ENCODE peak calls at places on chromosomes 4 and X, in nine cellular contexts. F is upper lobe of right lung; L is tibial artery; N is kidney; K is Peyer's patch; V is PC-3; T is CD8-positive, alpha-beta memory T cell; M is lower lobe of right lung; J is left lung. I is an unnamed sample.

GRCh38 chrX:119516157-119516702 is 48.0 kb downstream of the SLC25A5 start:
- DNase-seq in F (no peak), L (no peak), N (no peak), K (no peak), V (peak; percentile 75), T (peak; percentile 57), M (no peak), J (no peak), I (no peak)

GRCh38 chr4:158159054-158159717 is 13.6 kb downstream of the GASK1B start:
- DNase-seq in F (no peak), L (no peak), N (no peak), K (no peak), V (peak; percentile 12), T (no peak), M (no peak), J (no peak), I (no peak)

GRCh38 chr4:17762705-17763104 is 18.7 kb downstream of the FAM184B start:
- DNase-seq in F (no peak), L (no peak), N (no peak), K (no peak), V (peak; percentile 60), T (no peak), M (no peak), J (no peak), I (no peak)

GRCh38 chr4:85812776-85813175 is 337.8 kb downstream of the ARHGAP24 start:
- DNase-seq in F (no peak), L (no peak), N (no peak), K (no peak), V (peak; percentile 5), T (no peak), M (no peak), J (no peak), I (no peak)

GRCh38 chrX:49001521-49002090 is 458 bp downstream of the GRIPAP1 start:
- DNase-seq in F (peak; percentile 64), L (peak; percentile 20), N (no peak), K (no peak), V (peak; percentile 24), T (peak; percentile 71), M (peak; percentile 43), J (no peak), I (no peak)

GRCh38 chrX:323721-324628 is 5.4 kb upstream of the GTPBP6 start:
- DNase-seq in F (peak; percentile 67), L (peak; percentile 12), N (peak; percentile 74), K (peak; percentile 72), V (peak; percentile 34), T (no peak), M (peak; percentile 82), J (peak; percentile 51), I (peak; percentile 99)

GRCh38 chrX:86103061-86103460 is 45.2 kb upstream of the DACH2 start:
- DNase-seq in F (no peak), L (no peak), N (no peak), K (no peak), V (no peak), T (no peak), M (no peak), J (no peak), I (no peak)

GRCh38 chr4:101356928-101357327 is 9.6 kb upstream of the PPP3CA start:
- DNase-seq in F (no peak), L (no peak), N (no peak), K (no peak), V (peak; percentile 92), T (no peak), M (no peak), J (no peak), I (peak; percentile 92)

GRCh38 chr4:71026086-71026485 is 32.6 kb downstream of the DCK start:
- DNase-seq in F (no peak), L (no peak), N (no peak), K (no peak), V (peak; percentile 78), T (no peak), M (no peak), J (no peak), I (no peak)

GRCh38 chrX:9494806-9495205 is 29.9 kb downstream of the TBL1X start:
- DNase-seq in F (no peak), L (no peak), N (no peak), K (no peak), V (no peak), T (no peak), M (no peak), J (no peak), I (no peak)

GRCh38 chr4:128810871-128811570 is 1.5 kb downstream of the JADE1 start:
- DNase-seq in F (peak; percentile 91), L (peak; percentile 82), N (peak; percentile 96), K (peak; percentile 86), V (peak; percentile 88), T (peak; percentile 84), M (peak; percentile 85), J (peak; percentile 94), I (peak; percentile 76)

GRCh38 chrX:47651043-47651905 is 911 bp upstream of the ELK1 start:
- DNase-seq in F (no peak), L (no peak), N (no peak), K (no peak), V (no peak), T (no peak), M (no peak), J (no peak), I (no peak)

GRCh38 chr4:273312-274017 is 31.8 kb downstream of the ZNF732 start:
- DNase-seq in F (no peak), L (no peak), N (no peak), K (no peak), V (no peak), T (no peak), M (no peak), J (no peak), I (no peak)
- H3K9me3 ChIP-seq in F (peaks cover 62% of the 10 kb centered on the region), L (peaks cover 96% of the 10 kb centered on the region), N (peaks cover 61% of the 10 kb centered on the region), K (no peaks in the 10 kb centered on the region), V (peaks cover 52% of the 10 kb centered on the region), T (peaks cover 21% of the 10 kb centered on the region), M (peaks cover 94% of the 10 kb centered on the region), J (peaks cover 99% of the 10 kb centered on the region), I (peaks cover 57% of the 10 kb centered on the region)

GRCh38 chrX:140944710-140945109 is 57.7 kb upstream of the SPANXB1 start:
- DNase-seq in F (no peak), L (no peak), N (no peak), K (no peak), V (no peak), T (no peak), M (no peak), J (no peak), I (no peak)

GRCh38 chrX:140949231-140949630 is 53.2 kb upstream of the SPANXB1 start:
- DNase-seq in F (no peak), L (no peak), N (no peak), K (no peak), V (peak; percentile 16), T (no peak), M (no peak), J (no peak), I (no peak)

GRCh38 chrX:140948827-140949226 is 53.6 kb upstream of the SPANXB1 start:
- DNase-seq in F (no peak), L (no peak), N (no peak), K (no peak), V (no peak), T (no peak), M (no peak), J (no peak), I (no peak)

GRCh38 chrX:140943513-140943912 is 58.9 kb upstream of the SPANXB1 start:
- DNase-seq in F (no peak), L (no peak), N (no peak), K (no peak), V (no peak), T (no peak), M (no peak), J (no peak), I (no peak)
- H3K4me1 ChIP-seq in F (no peaks in the 10 kb centered on the region), L (no peaks in the 10 kb centered on the region), N (no peaks in the 10 kb centered on the region), K (no peaks in the 10 kb centered on the region), V (no peaks in the 10 kb centered on the region), T (no peaks in the 10 kb centered on the region), M (no peaks in the 10 kb centered on the region), J (no peaks in the 10 kb centered on the region), I (no peaks in the 10 kb centered on the region)

GRCh38 chr4:109079177-109079576 is 223.3 kb downstream of the COL25A1 start:
- DNase-seq in F (no peak), L (no peak), N (no peak), K (no peak), V (peak; percentile 20), T (no peak), M (no peak), J (no peak), I (no peak)

GRCh38 chr4:109077486-109077885 is 225.0 kb downstream of the COL25A1 start:
- DNase-seq in F (no peak), L (no peak), N (no peak), K (no peak), V (no peak), T (no peak), M (no peak), J (no peak), I (no peak)

GRCh38 chr4:109078724-109079123 is 223.7 kb downstream of the COL25A1 start:
- DNase-seq in F (no peak), L (no peak), N (no peak), K (no peak), V (no peak), T (no peak), M (no peak), J (no peak), I (no peak)

GRCh38 chr4:109075617-109076016 is 226.8 kb downstream of the COL25A1 start:
- DNase-seq in F (no peak), L (no peak), N (no peak), K (no peak), V (no peak), T (no peak), M (no peak), J (no peak), I (no peak)

DNA sequence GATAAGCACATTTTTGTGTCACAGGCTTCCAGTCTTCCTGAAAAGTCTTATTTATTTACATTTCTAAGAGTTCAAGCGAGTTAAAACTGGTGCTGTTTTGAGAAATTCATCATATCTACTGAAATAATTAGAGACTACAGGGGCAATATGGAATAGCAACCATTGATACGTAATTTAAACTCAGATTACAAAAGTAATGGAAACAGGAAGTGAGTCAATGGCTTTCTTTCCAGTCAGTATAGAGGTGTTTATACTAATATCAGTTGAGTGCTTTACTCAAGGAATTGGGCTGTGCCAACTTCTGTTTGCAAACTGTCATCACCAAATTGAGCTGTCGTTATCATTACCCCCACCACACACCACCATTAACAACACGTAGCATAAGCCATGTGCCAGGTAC is 222.7 kb downstream of the COL25A1 start:
- DNase-seq in F (no peak), L (no peak), N (no peak), K (no peak), V (peak; percentile 4), T (no peak), M (no peak), J (no peak), I (no peak)
- H3K27ac ChIP-seq in F (no peak overlapping the region), L (no peak overlapping the region), N (no peak overlapping the region), K (no peak overlapping the region), V (no peak overlapping the region), T (no peak overlapping the region), M (no peak overlapping the region), J (no peak overlapping the region), I (peak overlapping the region; percentile 41)

GRCh38 chr4:117434424-117434823 is 349.0 kb upstream of the TRAM1L1 start:
- DNase-seq in F (no peak), L (no peak), N (no peak), K (no peak), V (no peak), T (no peak), M (no peak), J (no peak), I (no peak)
- H3K9me3 ChIP-seq in F (no peaks in the 10 kb centered on the region), L (no peaks in the 10 kb centered on the region), N (no peaks in the 10 kb centered on the region), K (no peaks in the 10 kb centered on the region), V (no peaks in the 10 kb centered on the region), T (no peaks in the 10 kb centered on the region), M (no peaks in the 10 kb centered on the region), J (no peaks in the 10 kb centered on the region), I (no peaks in the 10 kb centered on the region)

I was measured in RWPE2.